ENCODE peak calls at places on chromosomes 2 and 18, in nine cellular contexts. W, B, S, Q, H, X, A, P and L are unnamed samples. For H3K9me3, the result is how much of the 10 kb centered on the place peaks cover.

GRCh38 chr2:2229898-2230817 is 100.9 kb downstream of the MYT1L start:
- DNase-seq in W (no peak), B (no peak), S (no peak), Q (no peak), H (no peak), X (no peak), A (no peak), P (no peak), L (no peak)

GRCh38 chr2:101038455-101039255 is 36.6 kb downstream of the RPL31 start:
- DNase-seq in W (no peak), B (no peak), S (no peak), Q (no peak), H (no peak), X (peak), A (peak), P (no peak), L (no peak)

GRCh38 chr2:241582328-241582727 is 23.8 kb downstream of the BOK start:
- DNase-seq in W (no peak), B (no peak), S (no peak), Q (no peak), H (no peak), X (no peak), A (no peak), P (no peak), L (no peak)

GRCh38 chr2:165933211-165933610 is 20.4 kb downstream of the TTC21B start:
- DNase-seq in W (no peak), B (no peak), S (no peak), Q (no peak), H (no peak), X (no peak), A (no peak), P (no peak), L (no peak)

GRCh38 chr18:34626404-34627137 is 83.5 kb upstream of the DTNA start:
- DNase-seq in W (peak), B (no peak), S (no peak), Q (no peak), H (no peak), X (no peak), A (no peak), P (no peak), L (no peak)

GRCh38 chr2:10499275-10499907 is 51.3 kb upstream of the ODC1 start:
- DNase-seq in W (peak), B (no peak), S (no peak), Q (no peak), H (no peak), X (no peak), A (no peak), P (no peak), L (no peak)

GRCh38 chr2:120133572-120134244 is 89.5 kb downstream of the TMEM185B start:
- DNase-seq in W (no peak), B (no peak), S (no peak), Q (no peak), H (no peak), X (no peak), A (no peak), P (no peak), L (no peak)

GRCh38 chr2:113268621-113269360 is 9.9 kb downstream of the PAX8 start:
- DNase-seq in W (no peak), B (no peak), S (no peak), Q (no peak), H (no peak), X (no peak), A (no peak), P (no peak), L (no peak)

GRCh38 chr2:7604456-7604855 is 687.2 kb downstream of the RNF144A start:
- DNase-seq in W (no peak), B (no peak), S (no peak), Q (no peak), H (no peak), X (no peak), A (no peak), P (no peak), L (no peak)

GRCh38 chr2:13607139-13607538 is 890.4 kb downstream of the TRIB2 start:
- DNase-seq in W (no peak), B (no peak), S (no peak), Q (no peak), H (no peak), X (no peak), A (no peak), P (no peak), L (no peak)

GRCh38 chr2:121489284-121489683 is 41.4 kb upstream of the RNU4ATAC start:
- DNase-seq in W (peak), B (no peak), S (no peak), Q (no peak), H (peak), X (no peak), A (no peak), P (no peak), L (no peak)

DNA sequence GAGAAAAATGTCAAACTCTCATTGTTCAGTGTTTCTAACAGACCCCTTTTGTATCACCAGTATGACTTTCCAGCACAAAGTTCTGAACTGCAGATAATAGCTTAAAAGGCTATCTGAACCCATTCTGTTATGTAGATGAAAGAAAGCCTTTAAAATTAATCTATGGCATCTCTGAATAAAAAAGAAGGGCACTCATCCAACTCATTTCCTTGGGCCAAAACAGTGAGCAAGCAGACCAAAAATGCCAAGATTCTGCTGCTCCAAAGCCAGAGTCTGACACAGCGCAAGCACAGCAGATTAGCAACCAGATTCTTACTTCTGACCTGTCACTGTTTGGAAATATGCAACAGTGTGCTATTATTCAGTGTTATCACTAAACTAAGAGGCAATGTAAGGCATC is 22.6 kb upstream of the ITGA6 start:
- DNase-seq in W (peak), B (no peak), S (no peak), Q (no peak), H (no peak), X (no peak), A (no peak), P (no peak), L (no peak)
- H3K9me3 ChIP-seq in W (under half), B (under half), S (under half), Q (under half), H (under half), X (under half), A (under half), P (under half), L (under half)

GRCh38 chr2:126942427-126943203 is 43.9 kb downstream of the TEX51 start:
- DNase-seq in W (no peak), B (no peak), S (no peak), Q (no peak), H (no peak), X (no peak), A (no peak), P (no peak), L (no peak)
- H3K9me3 ChIP-seq in W (under half), B (under half), S (under half), Q (under half), H (under half), X (under half), A (under half), P (under half), L (under half)

GRCh38 chr2:124713969-124714368 is 688.9 kb downstream of the CNTNAP5 start:
- DNase-seq in W (no peak), B (no peak), S (no peak), Q (no peak), H (no peak), X (no peak), A (no peak), P (no peak), L (no peak)
- H3K9me3 ChIP-seq in W (under half), B (under half), S (under half), Q (under half), H (under half), X (under half), A (under half), P (under half), L (under half)

DNA sequence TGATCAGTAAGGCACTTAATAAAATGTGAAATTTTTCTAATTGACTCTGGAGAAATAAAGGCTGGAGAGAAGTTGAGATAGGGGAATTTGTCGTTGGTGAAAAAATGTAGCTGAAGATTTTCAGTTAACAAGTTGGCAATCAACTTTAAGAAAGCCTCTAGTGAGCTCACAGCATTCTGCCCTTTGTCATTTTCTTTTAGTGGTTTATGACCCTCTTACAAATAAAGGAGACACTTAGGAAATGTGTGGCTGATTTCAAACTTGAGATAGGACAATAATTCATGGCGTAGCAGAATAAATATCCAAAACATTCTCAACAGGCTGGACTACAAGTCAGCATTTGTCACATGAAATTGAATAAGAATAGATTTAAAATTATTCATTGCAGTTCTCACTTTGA is 412.5 kb upstream of the SPHKAP start:
- DNase-seq in W (no peak), B (no peak), S (no peak), Q (no peak), H (no peak), X (no peak), A (no peak), P (no peak), L (no peak)
- H3K9me3 ChIP-seq in W (under half), B (under half), S (under half), Q (under half), H (under half), X (under half), A (under half), P (under half), L (under half)

DNA sequence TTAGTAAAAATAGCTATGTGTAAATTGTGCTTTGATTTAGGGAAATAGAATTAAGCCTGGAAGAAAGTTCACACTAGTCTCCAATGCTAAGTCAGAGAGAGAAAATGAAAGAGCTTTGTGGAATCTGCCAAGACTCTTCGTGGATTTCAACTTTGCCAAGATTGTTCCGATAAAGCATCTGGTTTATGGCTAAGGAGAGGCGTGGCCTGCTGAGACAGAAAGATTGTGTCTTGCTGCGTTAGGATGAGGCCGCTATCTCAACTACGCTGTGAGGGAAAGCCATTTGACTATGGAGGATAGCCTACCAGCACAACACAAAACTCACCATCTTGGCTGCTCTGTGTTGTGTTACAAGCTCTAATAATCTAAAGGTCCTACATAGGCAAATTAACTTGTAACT is 60.2 kb upstream of the SLC16A14 start:
- DNase-seq in W (peak), B (no peak), S (no peak), Q (peak), H (peak), X (peak), A (no peak), P (no peak), L (no peak)
- H3K9me3 ChIP-seq in W (under half), B (under half), S (under half), Q (under half), H (under half), X (under half), A (under half), P (under half), L (under half)

DNA sequence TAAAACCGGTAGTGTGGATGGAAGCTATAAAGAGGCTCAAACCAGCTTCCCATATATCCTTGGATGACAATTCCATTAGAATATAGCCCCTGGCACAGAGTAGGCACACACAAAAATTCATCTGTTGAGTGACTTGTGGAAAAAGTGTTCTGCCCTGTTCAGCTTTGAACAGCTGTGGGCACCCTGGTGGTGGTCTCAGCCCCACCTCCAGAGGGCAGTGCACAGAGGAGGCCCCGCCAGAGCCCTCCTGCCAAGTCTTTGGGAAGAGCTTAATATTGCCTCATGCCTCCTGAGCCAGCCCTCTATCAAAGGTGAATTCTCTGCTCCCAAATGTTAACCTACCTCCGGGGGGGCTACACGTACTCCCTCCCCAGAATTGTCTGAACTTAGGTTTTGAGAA is 30.4 kb downstream of the EPAS1 start:
- DNase-seq in W (no peak), B (no peak), S (no peak), Q (no peak), H (no peak), X (no peak), A (no peak), P (no peak), L (no peak)
- H3K9me3 ChIP-seq in W (under half), B (under half), S (under half), Q (under half), H (under half), X (under half), A (under half), P (under half), L (under half)

GRCh38 chr2:123453772-123454171 is 571.3 kb upstream of the CNTNAP5 start:
- DNase-seq in W (no peak), B (no peak), S (no peak), Q (no peak), H (no peak), X (no peak), A (no peak), P (no peak), L (no peak)
- H3K9me3 ChIP-seq in W (under half), B (under half), S (under half), Q (under half), H (under half), X (under half), A (under half), P (under half), L (under half)

DNA sequence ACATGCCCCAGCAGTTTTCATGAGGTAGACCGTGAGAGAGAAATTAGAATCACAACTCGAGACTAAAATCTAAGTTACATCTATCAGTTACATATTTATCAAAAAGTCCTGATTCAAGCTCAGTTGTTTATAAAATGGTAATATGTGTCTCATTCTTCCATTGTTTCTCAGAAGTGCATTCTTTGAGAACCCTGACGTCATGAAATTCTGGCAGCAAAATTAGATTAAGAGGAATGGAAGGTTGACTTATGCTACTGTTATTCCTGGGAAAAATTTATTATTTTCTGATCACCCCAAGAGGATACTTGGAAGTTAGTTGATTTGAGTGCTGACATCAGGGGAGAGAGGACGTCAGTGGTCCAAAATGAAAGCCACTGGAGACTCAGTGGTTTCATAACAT is 1864.8 kb upstream of the LRRTM1 start:
- DNase-seq in W (no peak), B (no peak), S (no peak), Q (no peak), H (no peak), X (no peak), A (no peak), P (no peak), L (no peak)
- H3K9me3 ChIP-seq in W (under half), B (under half), S (under half), Q (under half), H (under half), X (under half), A (under half), P (under half), L (under half)

GRCh38 chr2:197135806-197136205 is 174.8 kb downstream of the ANKRD44 start:
- DNase-seq in W (no peak), B (no peak), S (no peak), Q (no peak), H (no peak), X (no peak), A (peak), P (no peak), L (no peak)

GRCh38 chr2:197138513-197138912 is 172.1 kb downstream of the ANKRD44 start:
- DNase-seq in W (no peak), B (no peak), S (no peak), Q (no peak), H (no peak), X (no peak), A (no peak), P (no peak), L (no peak)

GRCh38 chr2:197137826-197138480 is 172.6 kb downstream of the ANKRD44 start:
- DNase-seq in W (no peak), B (no peak), S (no peak), Q (no peak), H (no peak), X (no peak), A (no peak), P (no peak), L (no peak)

GRCh38 chr2:197136452-197136851 is 174.1 kb downstream of the ANKRD44 start:
- DNase-seq in W (no peak), B (no peak), S (no peak), Q (no peak), H (no peak), X (no peak), A (no peak), P (no peak), L (no peak)

GRCh38 chr2:197137234-197137633 is 173.3 kb downstream of the ANKRD44 start:
- DNase-seq in W (peak), B (no peak), S (no peak), Q (no peak), H (no peak), X (no peak), A (no peak), P (no peak), L (no peak)
- H3K9me3 ChIP-seq in W (under half), B (under half), S (under half), Q (under half), H (under half), X (under half), A (under half), P (under half), L (under half)